ENCODE peak calls at places on chromosomes 4 and X, in four cellular contexts. H is K562, U is GM12891, O is GM12878. F is an unnamed sample.

GRCh38 chrX:110276778-110277177 is 41.1 kb downstream of the AMMECR1 start:
- DNase-seq in O (peak; percentile 47), H (no peak), U (no peak), F (no peak)

GRCh38 chr4:143375326-143376073 is 38.8 kb downstream of the GAB1 start:
- DNase-seq in O (no peak), U (no peak), H (peak; percentile 57), F (peak; percentile 10)

GRCh38 chr4:73585345-73585744 is 34.9 kb downstream of the RASSF6 start:
- DNase-seq in U (no peak), O (no peak), H (no peak), F (no peak)

GRCh38 chrX:136622568-136622967 is 25.4 kb upstream of the CD40LG start:
- DNase-seq in O (no peak), H (no peak), U (no peak), F (no peak)

GRCh38 chrX:10665681-10666080 is 45.3 kb upstream of the MID1 start:
- DNase-seq in H (no peak), O (no peak), U (no peak), F (no peak)

GRCh38 chr4:13538427-13538973 is 5.8 kb downstream of the NKX3-2 start:
- DNase-seq in O (no peak), U (no peak), H (no peak), F (no peak)

GRCh38 chr4:73499996-73500765 is 18.6 kb downstream of the AFM start:
- DNase-seq in H (no peak), U (no peak), O (no peak), F (no peak)

GRCh38 chrX:107704181-107704580 is 71.4 kb downstream of the TSC22D3 start:
- DNase-seq in O (no peak), H (no peak), U (no peak), F (no peak)

GRCh38 chr4:76526585-76526990 is 91.6 kb downstream of the SHROOM3 start:
- DNase-seq in U (no peak), H (no peak), O (no peak), F (no peak)

GRCh38 chrX:17689971-17690409 is 47.3 kb upstream of the SCML1 start:
- DNase-seq in U (no peak), O (peak; percentile 7), H (peak; percentile 33), F (peak; percentile 54)

GRCh38 chr4:88277711-88278025 is 6.7 kb downstream of the PPM1K start:
- DNase-seq in U (no peak), O (no peak), H (no peak), F (no peak)

GRCh38 chrX:13398073-13398823 is 78.4 kb upstream of the ATXN3L start:
- DNase-seq in H (peak; percentile 20), O (no peak), U (no peak), F (peak; percentile 1)

GRCh38 chr4:73707918-73708577 is 32.3 kb upstream of the CXCL8 start:
- DNase-seq in O (no peak), H (peak; percentile 40), U (no peak), F (peak; percentile 61)

GRCh38 chrX:102651242-102651967 is at the start of gene GPRASP1:
- DNase-seq in H (no peak), U (peak; percentile 7), O (no peak), F (no peak)

GRCh38 chr4:8739357-8739756 is 132.3 kb downstream of the HMX1 start:
- DNase-seq in H (no peak), U (peak; percentile 1), O (no peak), F (no peak)

GRCh38 chr4:18756661-18757060 is 735.1 kb upstream of the LCORL start:
- DNase-seq in H (no peak), O (no peak), U (no peak), F (no peak)

GRCh38 chr4:82293304-82293703 is 80.5 kb downstream of the HNRNPD start:
- DNase-seq in U (no peak), O (peak; percentile 41), H (no peak), F (no peak)

GRCh38 chr4:98166731-98167041 is 23.4 kb upstream of the STPG2 start:
- DNase-seq in O (no peak), H (no peak), U (no peak), F (no peak)

GRCh38 chr4:99156992-99157391 is 12.9 kb upstream of the ADH4 start:
- DNase-seq in O (no peak), U (no peak), H (no peak), F (no peak)

GRCh38 chr4:154030747-154031146 is 241.9 kb upstream of the SFRP2 start:
- DNase-seq in H (no peak), U (no peak), O (no peak), F (no peak)

GRCh38 chr4:101806914-101807313 is 16.4 kb downstream of the BANK1 start:
- DNase-seq in H (no peak), O (peak; percentile 77), U (no peak), F (no peak)

DNA sequence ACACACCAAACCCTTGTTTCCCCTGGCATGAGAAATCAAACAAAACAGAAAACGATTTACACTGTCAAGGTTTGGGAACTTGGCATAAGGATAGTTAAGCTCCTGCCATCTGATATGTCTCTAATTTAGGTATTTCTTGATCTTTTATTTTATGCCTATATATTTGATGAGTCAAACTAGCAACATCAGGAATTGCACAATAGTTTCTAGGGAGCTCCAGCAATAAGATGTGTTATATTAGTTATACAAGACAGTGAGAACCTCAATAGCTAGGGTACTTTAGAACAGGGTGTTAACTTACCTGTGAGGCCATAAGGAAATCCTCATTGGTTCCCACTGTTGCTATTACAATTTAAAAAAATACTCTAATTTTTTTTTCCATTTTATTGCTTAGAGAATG is 474.2 kb downstream of the GBA3 start:
- DNase-seq in U (no peak), O (no peak), H (no peak), F (no peak)
- TF ChIP-seq SPI1 in U (no peak), O (no peak), H (no peak), F (no peak)

GRCh38 chr4:123893746-123894095 is 497.1 kb downstream of the SPRY1 start:
- DNase-seq in U (no peak), H (no peak), O (no peak), F (no peak)
- TF ChIP-seq SPI1 in U (no peak), H (no peak), O (no peak), F (no peak)

DNA sequence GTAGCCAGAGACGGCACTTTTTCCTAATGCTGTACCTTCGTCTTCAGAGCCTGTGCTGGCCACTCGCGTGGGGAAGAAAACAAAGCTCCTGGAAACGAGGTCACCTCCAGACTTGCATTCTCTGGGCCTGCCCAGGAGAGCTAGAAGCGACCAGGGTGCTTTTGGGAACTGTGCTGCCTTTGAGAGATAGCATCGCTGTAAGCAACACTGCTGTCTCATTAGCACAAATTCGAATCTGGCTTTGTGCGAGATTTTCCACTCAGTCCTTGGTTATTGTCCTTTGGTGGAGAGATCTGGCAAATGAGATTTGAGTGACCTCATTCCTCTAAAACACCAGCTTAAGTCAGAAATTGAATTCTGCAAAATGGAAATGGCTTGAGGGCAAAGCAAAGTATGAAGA is 66.1 kb upstream of the TLR3 start:
- DNase-seq in U (no peak), O (no peak), H (no peak), F (no peak)
- TF ChIP-seq SPI1 in U (no peak), O (no peak), H (no peak), F (no peak)

DNA sequence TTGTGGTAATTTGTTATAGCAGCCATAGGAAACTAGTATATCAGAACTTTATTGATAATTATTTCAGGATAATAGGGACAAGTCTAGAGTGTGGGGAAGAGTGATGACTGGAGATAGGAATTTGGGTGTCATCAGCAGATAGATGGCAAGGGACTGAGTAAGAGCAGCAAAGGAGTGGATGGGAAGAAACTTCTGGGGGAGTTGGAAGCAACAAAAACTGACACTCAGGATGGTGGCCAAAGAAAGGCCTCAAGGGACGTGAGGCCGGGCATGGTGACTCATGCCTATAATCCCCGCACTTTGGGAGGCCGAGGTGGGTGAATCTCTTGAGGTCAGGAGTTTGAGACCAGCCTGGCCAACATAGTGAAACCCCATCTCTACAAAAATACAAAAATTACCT is 9.1 kb upstream of the SLC25A5 start:
- DNase-seq in O (no peak), U (no peak), H (no peak), F (no peak)
- TF ChIP-seq SPI1 in O (no peak), U (no peak), H (no peak), F (no peak)